ENCODE peak calls at places on chromosomes 16 and 17, in four cellular contexts. X, J, F and M are unnamed samples. For H3K36me3, the result is how much of the 10 kb centered on the place peaks cover.

GRCh38 chr17:47279062-47279801 is 25.6 kb downstream of the ITGB3 start:
- DNase-seq in X (peak), J (peak), F (peak), M (no peak)

GRCh38 chr17:14269473-14269872 is 31.4 kb upstream of the HS3ST3B1 start:
- DNase-seq in X (no peak), J (no peak), F (no peak), M (no peak)

GRCh38 chr17:79890706-79891105 is 51.5 kb upstream of the CBX4 start:
- DNase-seq in X (peak), J (no peak), F (peak), M (no peak)

GRCh38 chr16:10321407-10322397 is 64.2 kb upstream of the ATF7IP2 start:
- DNase-seq in X (no peak), J (no peak), F (no peak), M (no peak)

GRCh38 chr17:14007951-14008350 is 61.4 kb upstream of the COX10 start:
- DNase-seq in X (no peak), J (no peak), F (no peak), M (no peak)

GRCh38 chr16:88440111-88440510 is 13.0 kb upstream of the ZFPM1 start:
- DNase-seq in X (no peak), J (no peak), F (no peak), M (no peak)

GRCh38 chr16:51607202-51607756 is 456.2 kb upstream of the SALL1 start:
- DNase-seq in X (no peak), J (no peak), F (no peak), M (no peak)

GRCh38 chr17:2138768-2139167 is 83.9 kb downstream of the HIC1 start:
- DNase-seq in X (no peak), J (peak), F (no peak), M (no peak)

GRCh38 chr16:69187387-69187890 is 475 bp downstream of the SNTB2 start:
- DNase-seq in X (peak), J (peak), F (peak), M (no peak)

GRCh38 chr17:37532751-37533150 is 43.1 kb downstream of the DUSP14 start:
- DNase-seq in X (no peak), J (no peak), F (no peak), M (no peak)

GRCh38 chr17:43020030-43020621 is 2.1 kb downstream of the VAT1 start:
- DNase-seq in X (no peak), J (no peak), F (no peak), M (no peak)

GRCh38 chr17:41340496-41340895 is 10.1 kb downstream of the KRT33A start:
- DNase-seq in X (no peak), J (no peak), F (no peak), M (no peak)

GRCh38 chr17:27674335-27674734 is 43.3 kb downstream of the LGALS9 start:
- DNase-seq in X (no peak), J (no peak), F (no peak), M (peak)

GRCh38 chr17:6970992-6971391 is 24.9 kb upstream of the ALOX12 start:
- DNase-seq in X (no peak), J (no peak), F (no peak), M (no peak)

GRCh38 chr16:75263291-75263962 is 12.0 kb upstream of the BCAR1 start:
- DNase-seq in X (no peak), J (peak), F (no peak), M (no peak)

GRCh38 chr17:27533874-27534815 is 77.9 kb downstream of the KSR1 start:
- DNase-seq in X (peak), J (no peak), F (no peak), M (no peak)

GRCh38 chr16:10526962-10527361 is 53.4 kb downstream of the EMP2 start:
- DNase-seq in X (no peak), J (no peak), F (no peak), M (no peak)

GRCh38 chr16:23668225-23668624 is 10.5 kb upstream of the PLK1 start:
- DNase-seq in X (no peak), J (no peak), F (no peak), M (no peak)

GRCh38 chr16:3106205-3106928 is 6.0 kb upstream of the ZNF205 start:
- DNase-seq in X (peak), J (peak), F (peak), M (no peak)
- TF ChIP-seq POLR2A in X (no peak), J (peak), F (no peak), M (no peak)

GRCh38 chr16:30113031-30113710 is at the start of gene GDPD3:
- DNase-seq in X (no peak), J (peak), F (peak), M (no peak)

GRCh38 chr16:30113711-30114333 is 485 bp upstream of the GDPD3 start:
- DNase-seq in X (no peak), J (no peak), F (no peak), M (no peak)

GRCh38 chr16:30114411-30114810 is 1.1 kb upstream of the GDPD3 start:
- DNase-seq in X (no peak), J (no peak), F (no peak), M (no peak)

GRCh38 chr16:30110661-30111060 is 2.7 kb downstream of the GDPD3 start:
- DNase-seq in X (no peak), J (no peak), F (no peak), M (no peak)

GRCh38 chr16:30112197-30113030 is 923 bp downstream of the GDPD3 start:
- DNase-seq in X (peak), J (peak), F (peak), M (no peak)
- H3K4me3 ChIP-seq in X (no peak), J (no peak), F (no peak), M (no peak)

GRCh38 chr16:71873199-71873598 is 10.8 kb downstream of the ZNF821 start:
- DNase-seq in X (no peak), J (no peak), F (no peak), M (no peak)
- H3K36me3 ChIP-seq in X (under half), J (half or more), F (under half), M (under half)

GRCh38 chr16:67244387-67245188 is 2.7 kb downstream of the FHOD1 start:
- DNase-seq in X (peak), J (peak), F (peak), M (no peak)
- TF ChIP-seq POLR2A in X (no peak), J (peak), F (no peak), M (no peak)

DNA sequence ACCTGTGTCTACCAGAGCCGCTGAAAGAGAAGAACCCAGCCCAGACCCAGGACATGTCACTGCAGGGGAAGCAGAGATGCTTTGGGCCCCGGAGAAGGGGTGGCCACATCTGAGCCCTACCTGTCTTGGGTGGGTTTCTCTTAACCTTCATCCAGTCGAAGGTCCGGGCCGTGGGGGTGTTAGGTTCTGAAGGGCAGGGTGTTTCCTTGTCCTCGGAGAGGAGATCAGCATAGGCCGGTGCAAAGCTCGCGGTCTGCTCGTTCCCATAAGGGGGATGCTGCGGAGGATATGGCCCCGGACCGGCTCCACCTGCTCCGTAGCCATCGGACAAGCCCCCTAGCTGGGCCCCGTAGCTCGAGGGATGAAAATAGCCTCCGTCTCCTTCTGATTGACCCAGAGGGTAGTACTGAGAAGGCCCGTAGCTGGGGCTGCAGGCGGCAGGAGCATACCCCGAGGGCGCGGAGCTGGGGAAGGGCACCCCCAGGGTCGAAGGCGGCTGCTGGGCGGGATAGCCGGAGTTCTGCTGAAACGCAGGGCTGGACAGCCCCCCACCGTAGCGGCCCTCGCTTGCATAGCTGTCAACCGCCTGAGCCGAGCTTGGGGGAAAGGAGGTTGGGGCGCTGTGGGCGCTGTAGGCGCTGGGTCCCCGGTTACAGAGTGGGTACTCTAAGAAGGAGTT is 464 bp downstream of the HOXB1 start:
- DNase-seq in X (no peak), J (no peak), F (no peak), M (no peak)
- H3K4me3 ChIP-seq in X (no peak), J (no peak), F (no peak), M (no peak)

GRCh38 chr17:44934745-44935105 is 12.8 kb downstream of the KIF18B start:
- DNase-seq in X (peak), J (no peak), F (no peak), M (no peak)
- H3K36me3 ChIP-seq in X (under half), J (under half), F (under half), M (under half)

DNA sequence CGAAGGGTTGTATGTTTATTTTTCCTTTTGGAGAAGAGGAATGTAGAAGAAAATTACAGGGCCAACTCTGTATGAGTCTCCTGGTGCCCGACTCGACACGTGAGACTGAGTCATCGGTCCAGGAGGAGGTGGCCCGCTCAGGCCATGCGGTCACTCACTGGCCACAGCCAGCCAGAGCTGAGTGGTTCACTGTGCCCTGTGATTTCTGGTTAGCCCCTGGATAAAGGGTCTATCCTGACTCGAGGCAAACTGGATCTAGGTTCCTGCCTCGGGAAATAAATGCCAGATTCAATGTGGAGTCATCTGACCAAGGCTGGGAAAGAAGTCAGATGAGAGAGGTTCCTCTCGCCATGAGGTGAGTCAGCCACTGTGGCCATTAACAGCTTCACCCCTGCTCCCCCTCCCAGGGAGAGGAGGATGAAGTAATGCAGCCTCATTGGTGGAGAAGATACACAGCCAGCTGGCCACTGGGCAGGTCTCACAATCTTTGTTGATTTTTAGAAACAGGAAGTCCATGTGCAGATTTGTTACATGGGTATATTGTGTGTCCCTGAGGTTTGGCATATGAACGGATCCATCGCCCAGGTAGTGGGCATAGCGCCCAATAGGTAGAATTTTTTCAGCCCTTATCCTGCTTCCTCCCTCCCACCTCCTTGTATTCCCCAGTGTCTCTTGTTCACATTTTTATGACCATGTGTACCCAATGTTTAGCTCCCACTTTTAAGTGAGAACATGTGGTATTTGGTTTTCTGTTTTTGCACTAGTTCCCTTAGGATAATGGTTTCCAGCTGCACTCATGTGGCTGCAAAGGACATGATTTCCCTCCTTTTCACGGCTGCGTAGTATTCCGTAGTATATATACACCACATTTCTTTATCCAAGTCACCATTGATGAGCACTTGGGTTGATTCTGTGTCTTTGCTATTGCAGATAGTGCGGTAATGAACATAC is 21.7 kb upstream of the USP36 start:
- DNase-seq in X (no peak), J (peak), F (peak), M (no peak)
- TF ChIP-seq POLR2A in X (no peak), J (no peak), F (no peak), M (no peak)